ENCODE peak calls at places on chromosomes 2 and 18, in four cellular contexts. One of them, this sample, is unnamed.

GRCh38 chr2:36808386-36808785 is 111.9 kb downstream of the VIT start:
- DNase-seq in GM12878: no peak
- DNase-seq in HepG2: no peak
- DNase-seq in A549: peak
- DNase-seq in this sample: no peak

GRCh38 chr2:24920813-24921441 is 890 bp upstream of the ADCY3 start:
- DNase-seq in A549: peak
- DNase-seq in GM12878: no peak
- DNase-seq in HepG2: peak
- DNase-seq in this sample: peak

GRCh38 chr2:241508510-241509407 is at the start of gene STK25:
- DNase-seq in A549: peak
- DNase-seq in HepG2: peak
- DNase-seq in GM12878: peak
- DNase-seq in this sample: peak

GRCh38 chr18:36095936-36096519 is 28.7 kb upstream of the RPRD1A start:
- DNase-seq in GM12878: no peak
- DNase-seq in A549: peak
- DNase-seq in HepG2: peak
- DNase-seq in this sample: peak

GRCh38 chr18:37714621-37715020 is 149.0 kb upstream of the CELF4 start:
- DNase-seq in HepG2: no peak
- DNase-seq in GM12878: no peak
- DNase-seq in A549: no peak
- DNase-seq in this sample: no peak

GRCh38 chr2:29009270-29009669 is 28.2 kb downstream of the TOGARAM2 start:
- DNase-seq in A549: no peak
- DNase-seq in GM12878: no peak
- DNase-seq in HepG2: no peak
- DNase-seq in this sample: no peak

GRCh38 chr2:238699307-238700121 is 148.4 kb upstream of the TWIST2 start:
- DNase-seq in A549: no peak
- DNase-seq in HepG2: no peak
- DNase-seq in GM12878: no peak
- DNase-seq in this sample: no peak

GRCh38 chr2:136067465-136067864 is 50.5 kb downstream of the CXCR4 start:
- DNase-seq in A549: no peak
- DNase-seq in GM12878: no peak
- DNase-seq in HepG2: no peak
- DNase-seq in this sample: no peak

GRCh38 chr2:240887631-240888030 is 8.3 kb downstream of the MAB21L4 start:
- DNase-seq in A549: no peak
- DNase-seq in GM12878: no peak
- DNase-seq in HepG2: no peak
- DNase-seq in this sample: no peak

GRCh38 chr2:202152104-202152771 is 79.2 kb downstream of the KIAA2012 start:
- DNase-seq in HepG2: no peak
- DNase-seq in A549: no peak
- DNase-seq in GM12878: no peak
- DNase-seq in this sample: no peak

GRCh38 chr2:202148515-202149154 is 75.6 kb downstream of the KIAA2012 start:
- DNase-seq in A549: no peak
- DNase-seq in GM12878: no peak
- DNase-seq in HepG2: no peak
- DNase-seq in this sample: no peak

GRCh38 chr2:202149953-202150352 is 76.9 kb downstream of the KIAA2012 start:
- DNase-seq in HepG2: no peak
- DNase-seq in GM12878: no peak
- DNase-seq in A549: no peak
- DNase-seq in this sample: no peak

GRCh38 chr2:202147775-202148174 is 74.7 kb downstream of the KIAA2012 start:
- DNase-seq in A549: no peak
- DNase-seq in GM12878: no peak
- DNase-seq in HepG2: no peak
- DNase-seq in this sample: no peak

DNA sequence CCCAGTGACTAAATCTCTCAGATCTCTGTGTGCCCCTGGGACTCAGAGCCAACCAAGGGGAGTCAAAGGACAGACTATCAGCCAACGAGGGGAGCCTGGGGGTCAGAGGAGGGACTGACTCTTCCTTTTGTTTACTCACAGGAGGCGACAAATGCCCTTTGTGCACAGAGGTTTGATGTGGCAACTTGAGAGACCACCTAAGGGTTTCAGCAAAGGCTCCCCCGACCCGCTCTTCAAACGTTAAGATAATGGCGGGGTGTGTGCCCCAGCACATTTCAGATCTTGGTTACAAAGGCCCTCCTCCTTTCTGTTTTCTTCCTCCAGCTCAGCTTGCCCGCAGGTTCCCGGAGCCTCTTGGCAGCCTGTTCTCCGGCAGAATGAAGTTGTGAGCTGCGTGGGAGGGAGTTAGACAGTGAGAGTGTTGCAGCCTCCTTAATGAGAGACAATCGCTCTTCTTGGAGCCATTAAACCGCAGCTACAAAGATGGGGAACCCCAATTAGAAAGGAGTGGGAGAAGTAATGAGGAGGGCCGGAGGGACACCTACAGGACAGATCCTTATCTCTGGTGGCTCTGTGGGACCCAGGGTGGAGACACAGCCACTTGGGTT is 76.2 kb downstream of the KIAA2012 start:
- DNase-seq in HepG2: no peak
- DNase-seq in GM12878: no peak
- DNase-seq in A549: no peak
- DNase-seq in this sample: no peak
- TF ChIP-seq PBX3 in HepG2: no peak
- TF ChIP-seq PBX3 in GM12878: no peak
- TF ChIP-seq PBX3 in A549: no peak
- TF ChIP-seq PBX3 in this sample: no peak

GRCh38 chr2:229825476-229825875 is 96.3 kb downstream of the TRIP12 start:
- DNase-seq in HepG2: no peak
- DNase-seq in A549: no peak
- DNase-seq in GM12878: no peak
- DNase-seq in this sample: no peak
- TF ChIP-seq CHD2 in HepG2: no peak
- TF ChIP-seq CHD2 in A549: no peak
- TF ChIP-seq CHD2 in GM12878: no peak
- TF ChIP-seq CHD2 in this sample: no peak

GRCh38 chr18:26656944-26657536 is 108.7 kb upstream of the KCTD1 start:
- DNase-seq in A549: peak
- DNase-seq in HepG2: peak
- DNase-seq in GM12878: no peak
- DNase-seq in this sample: peak
- TF ChIP-seq PBX3 in A549: no peak
- TF ChIP-seq PBX3 in HepG2: no peak
- TF ChIP-seq PBX3 in GM12878: no peak
- TF ChIP-seq PBX3 in this sample: no peak

GRCh38 chr18:29154196-29154757 is 977.3 kb upstream of the CDH2 start:
- DNase-seq in A549: peak
- DNase-seq in HepG2: no peak
- DNase-seq in GM12878: no peak
- DNase-seq in this sample: no peak
- TF ChIP-seq CHD2 in A549: no peak
- TF ChIP-seq CHD2 in HepG2: no peak
- TF ChIP-seq CHD2 in GM12878: no peak
- TF ChIP-seq CHD2 in this sample: no peak

GRCh38 chr2:235463893-235464292 is 29.9 kb upstream of the AGAP1 start:
- DNase-seq in GM12878: no peak
- DNase-seq in A549: no peak
- DNase-seq in HepG2: no peak
- DNase-seq in this sample: no peak
- TF ChIP-seq PBX3 in GM12878: no peak
- TF ChIP-seq PBX3 in A549: no peak
- TF ChIP-seq PBX3 in HepG2: no peak
- TF ChIP-seq PBX3 in this sample: no peak

GRCh38 chr18:50928551-50928950 is 39.3 kb upstream of the ELAC1 start:
- DNase-seq in GM12878: no peak
- DNase-seq in HepG2: no peak
- DNase-seq in A549: no peak
- DNase-seq in this sample: no peak

GRCh38 chr18:50924372-50924771 is 43.5 kb upstream of the ELAC1 start:
- DNase-seq in HepG2: no peak
- DNase-seq in GM12878: no peak
- DNase-seq in A549: no peak
- DNase-seq in this sample: no peak

DNA sequence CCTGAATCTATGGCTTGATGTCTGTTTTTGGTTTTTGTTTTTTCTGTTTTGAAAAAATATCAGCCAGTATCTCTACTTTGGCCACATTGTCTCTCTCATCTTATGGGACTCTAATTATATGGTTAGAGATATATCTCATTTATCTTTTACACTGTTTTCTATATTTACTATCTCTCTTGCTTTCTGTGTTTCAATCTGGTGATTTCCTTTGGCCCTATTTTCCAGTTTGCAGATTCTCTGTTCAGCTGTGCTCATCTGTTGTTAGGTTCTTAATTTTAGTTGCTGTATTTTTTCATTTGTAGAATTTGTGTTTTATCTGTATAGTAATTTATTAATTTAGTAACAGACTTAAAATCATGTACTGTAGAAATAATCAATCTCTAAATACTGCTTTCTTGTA is 41.3 kb upstream of the ELAC1 start:
- DNase-seq in HepG2: no peak
- DNase-seq in GM12878: no peak
- DNase-seq in A549: no peak
- DNase-seq in this sample: no peak
- TF ChIP-seq CHD2 in HepG2: no peak
- TF ChIP-seq CHD2 in GM12878: no peak
- TF ChIP-seq CHD2 in A549: no peak
- TF ChIP-seq CHD2 in this sample: no peak

GRCh38 chr2:168705534-168706470 is 96.6 kb upstream of the NOSTRIN start:
- DNase-seq in HepG2: peak
- DNase-seq in A549: peak
- DNase-seq in GM12878: no peak
- DNase-seq in this sample: no peak
- TF ChIP-seq PBX3 in HepG2: no peak
- TF ChIP-seq PBX3 in A549: no peak
- TF ChIP-seq PBX3 in GM12878: no peak
- TF ChIP-seq PBX3 in this sample: no peak

This sample was measured in SK-N-SH.